ENCODE peak calls at places on chromosomes 6 and 20, in five cellular contexts. L is body of pancreas, S is cardiac muscle cell, G is heart left ventricle, C is A549. A is an unnamed sample.

GRCh38 chr6:30613251-30614043 is 3.6 kb downstream of the PPP1R10 start:
- DNase-seq in L (no peak), G (no peak), S (no peak), C (no peak), A (no peak)

GRCh38 chr20:3408251-3408637 is 775 bp upstream of the DNAAF9 start:
- DNase-seq in G (no peak), L (no peak), C (no peak), S (no peak), A (no peak)

GRCh38 chr20:63362426-63363009 is 1.4 kb upstream of the CHRNA4 start:
- DNase-seq in C (no peak), S (no peak), G (no peak), L (no peak), A (no peak)

GRCh38 chr6:165940366-165940765 is 227.3 kb downstream of the TBXT start:
- DNase-seq in S (no peak), C (no peak), L (no peak), G (no peak), A (no peak)

GRCh38 chr6:77829736-77830135 is 176.9 kb downstream of the MEI4 start:
- DNase-seq in L (no peak), C (no peak), S (no peak), G (no peak), A (no peak)

GRCh38 chr20:25525857-25526256 is 59.5 kb downstream of the NINL start:
- DNase-seq in C (peak; percentile 35), S (no peak), G (no peak), L (no peak), A (no peak)

GRCh38 chr6:57089687-57090457 is at the start of gene ZNF451:
- DNase-seq in L (peak; percentile 95), S (peak; percentile 98), G (peak; percentile 99), C (peak; percentile 82), A (peak; percentile 98)

GRCh38 chr6:44737829-44738528 is 350.5 kb downstream of the CDC5L start:
- DNase-seq in L (no peak), S (no peak), G (no peak), C (no peak), A (no peak)

GRCh38 chr6:35620706-35621105 is 68.0 kb downstream of the FKBP5 start:
- DNase-seq in G (no peak), S (no peak), C (no peak), L (no peak), A (no peak)

GRCh38 chr6:17173071-17173470 is 71.2 kb downstream of the STMND1 start:
- DNase-seq in C (no peak), G (no peak), L (no peak), S (no peak), A (no peak)

GRCh38 chr6:66103954-66104353 is 396.9 kb upstream of the EYS start:
- DNase-seq in S (peak; percentile 83), L (no peak), G (no peak), C (no peak), A (no peak)

GRCh38 chr20:53934421-53935352 is 135.7 kb downstream of the BCAS1 start:
- DNase-seq in L (no peak), C (no peak), S (no peak), G (peak; percentile 64), A (no peak)

GRCh38 chr20:11697646-11698045 is 220.0 kb upstream of the BTBD3 start:
- DNase-seq in G (no peak), C (no peak), S (no peak), L (no peak), A (no peak)

GRCh38 chr6:91926827-91927226 is 1340.0 kb upstream of the MAP3K7 start:
- DNase-seq in L (no peak), C (no peak), S (no peak), G (no peak), A (no peak)

GRCh38 chr20:23356203-23356602 is 5.6 kb downstream of the NXT1 start:
- DNase-seq in G (peak; percentile 43), C (no peak), L (no peak), S (no peak), A (no peak)
- H3K4me1 ChIP-seq in G (peaks cover 34% of the 10 kb centered on the region), C (peaks cover 32% of the 10 kb centered on the region), L (peaks cover 47% of the 10 kb centered on the region), S (peaks cover 20% of the 10 kb centered on the region), A (peaks cover 31% of the 10 kb centered on the region)

GRCh38 chr6:4788482-4788881 is 12.3 kb downstream of the CDYL start:
- DNase-seq in L (no peak), S (no peak), C (no peak), G (no peak), A (no peak)

GRCh38 chr6:4790158-4790899 is 14.1 kb downstream of the CDYL start:
- DNase-seq in L (no peak), G (no peak), C (no peak), S (no peak), A (no peak)

GRCh38 chr6:4788953-4789584 is 12.9 kb downstream of the CDYL start:
- DNase-seq in L (no peak), S (no peak), C (no peak), G (no peak), A (no peak)

GRCh38 chr6:4791174-4791573 is 15.0 kb downstream of the CDYL start:
- DNase-seq in G (no peak), S (no peak), L (no peak), C (no peak), A (no peak)

DNA sequence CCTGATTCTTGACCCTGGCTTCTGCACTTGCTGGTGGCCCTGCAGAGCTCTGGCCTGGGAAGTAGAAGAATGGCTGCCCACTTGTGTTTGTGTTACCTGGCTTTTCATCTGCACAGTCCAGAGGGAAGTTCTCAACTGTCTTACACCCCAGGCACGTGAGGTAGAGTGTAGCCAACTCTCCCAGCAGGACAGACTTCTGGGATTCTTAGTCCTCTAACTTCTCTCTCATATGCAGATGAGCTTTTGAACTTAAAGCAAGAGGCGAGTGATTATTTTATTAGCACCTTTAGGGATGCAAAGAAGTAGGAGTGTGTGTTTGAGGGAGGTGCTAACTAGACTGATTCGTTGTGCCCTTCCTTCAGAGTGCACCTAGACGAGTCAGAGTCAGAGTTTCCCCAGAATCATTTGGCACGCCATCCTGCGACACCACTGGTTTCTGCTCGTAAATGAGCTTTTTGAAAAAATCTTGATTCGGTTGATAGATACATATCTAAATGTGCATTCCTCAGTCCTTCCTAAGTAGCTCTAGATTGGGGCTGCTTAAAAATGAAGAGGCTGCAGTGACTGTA is 10.8 kb downstream of the CDYL start:
- DNase-seq in L (no peak), S (no peak), C (no peak), G (no peak), A (no peak)
- H3K4me1 ChIP-seq in L (no peaks in the 10 kb centered on the region), S (peaks cover 4% of the 10 kb centered on the region), C (peaks cover 8% of the 10 kb centered on the region), G (peaks cover 11% of the 10 kb centered on the region), A (peaks cover 19% of the 10 kb centered on the region)

GRCh38 chr6:74075323-74075722 is 379.3 kb downstream of the CD109 start:
- DNase-seq in C (no peak), G (peak; percentile 47), L (no peak), S (no peak), A (peak; percentile 2)

GRCh38 chr6:74074609-74075008 is 378.6 kb downstream of the CD109 start:
- DNase-seq in S (no peak), G (no peak), C (no peak), L (no peak), A (no peak)

GRCh38 chr6:74070091-74070490 is 374.1 kb downstream of the CD109 start:
- DNase-seq in S (no peak), L (no peak), C (no peak), G (no peak), A (no peak)

GRCh38 chr6:74073429-74073828 is 377.4 kb downstream of the CD109 start:
- DNase-seq in S (no peak), G (no peak), L (no peak), C (no peak), A (no peak)

GRCh38 chr6:74073896-74074295 is 377.9 kb downstream of the CD109 start:
- DNase-seq in S (no peak), L (no peak), G (no peak), C (no peak), A (no peak)
- H3K4me1 ChIP-seq in S (no peaks in the 10 kb centered on the region), L (no peaks in the 10 kb centered on the region), G (no peaks in the 10 kb centered on the region), C (no peaks in the 10 kb centered on the region), A (no peaks in the 10 kb centered on the region)

DNA sequence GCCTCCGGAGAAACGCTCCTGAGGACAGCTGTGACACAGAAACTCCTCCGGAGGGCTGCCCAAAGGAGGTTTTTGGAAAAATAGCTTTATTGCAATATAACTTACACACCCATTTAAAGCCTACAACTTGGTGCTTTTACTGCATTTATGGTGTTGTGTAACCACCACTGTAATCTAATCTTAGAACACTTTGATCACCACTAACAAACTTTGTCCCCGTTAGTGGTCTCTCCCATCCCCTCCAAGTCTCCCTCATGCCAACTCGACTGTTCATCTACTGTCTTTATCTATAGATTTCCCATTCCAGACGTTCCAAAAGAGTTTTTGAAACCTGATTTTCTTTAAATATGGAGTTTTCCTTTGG is 62.8 kb downstream of the SYNJ2 start:
- DNase-seq in L (no peak), C (no peak), G (no peak), S (no peak), A (no peak)
- H3K4me1 ChIP-seq in L (peaks cover 14% of the 10 kb centered on the region), C (peaks cover 66% of the 10 kb centered on the region), G (peaks cover 54% of the 10 kb centered on the region), S (peaks cover 27% of the 10 kb centered on the region), A (peaks cover 29% of the 10 kb centered on the region)

GRCh38 chr6:99216959-99217358 is 132.5 kb downstream of the FAXC start:
- DNase-seq in S (no peak), C (no peak), G (no peak), L (no peak), A (peak; percentile 30)

GRCh38 chr6:99225172-99225571 is 124.3 kb downstream of the FAXC start:
- DNase-seq in S (no peak), C (no peak), L (no peak), G (no peak), A (no peak)

GRCh38 chr6:99219788-99220187 is 129.7 kb downstream of the FAXC start:
- DNase-seq in C (no peak), S (peak; percentile 51), G (no peak), L (no peak), A (peak; percentile 15)
- H3K4me1 ChIP-seq in C (no peaks in the 10 kb centered on the region), S (no peaks in the 10 kb centered on the region), G (no peaks in the 10 kb centered on the region), L (no peaks in the 10 kb centered on the region), A (peaks cover 16% of the 10 kb centered on the region)

DNA sequence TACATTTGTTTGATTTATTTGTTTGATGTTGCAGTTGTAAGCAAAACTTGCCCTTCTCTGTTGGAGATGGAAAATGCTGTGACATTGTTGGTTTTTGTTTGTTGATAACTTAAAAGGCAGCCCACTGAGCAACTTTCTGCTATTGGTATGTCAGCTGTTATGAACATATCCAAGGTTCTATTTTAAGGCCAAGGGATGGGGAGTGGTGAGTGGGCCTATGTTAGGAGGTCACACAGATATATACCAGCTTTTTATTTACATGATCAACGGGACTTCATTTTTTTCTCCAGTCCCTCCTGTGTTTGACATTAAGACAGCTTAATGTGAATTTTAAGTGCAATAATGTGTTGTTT is 5.8 kb downstream of the QKI start:
- DNase-seq in C (no peak), S (peak; percentile 42), G (no peak), L (no peak), A (no peak)
- H3K4me1 ChIP-seq in C (peaks cover 49% of the 10 kb centered on the region), S (peaks cover 36% of the 10 kb centered on the region), G (peaks cover 50% of the 10 kb centered on the region), L (peaks cover 53% of the 10 kb centered on the region), A (peaks cover 38% of the 10 kb centered on the region)

GRCh38 chr20:19830351-19830750 is 72.3 kb downstream of the RIN2 start:
- DNase-seq in L (no peak), S (no peak), C (no peak), G (no peak), A (no peak)
- H3K4me1 ChIP-seq in L (no peaks in the 10 kb centered on the region), S (peaks cover 14% of the 10 kb centered on the region), C (peaks cover 18% of the 10 kb centered on the region), G (peaks cover 32% of the 10 kb centered on the region), A (no peaks in the 10 kb centered on the region)

A was measured in thyroid gland.